ENCODE peak calls at places on chromosomes 11 and 22, in seven cellular contexts. F, N, U, H, V, T and D are unnamed samples.

GRCh38 chr11:846496-847098 is 3.9 kb downstream of the TSPAN4 start:
- DNase-seq in F (no peak), N (no peak), U (peak; percentile 86), H (no peak), V (no peak), T (no peak), D (no peak)

GRCh38 chr11:118216621-118217526 is 7.9 kb downstream of the JAML start:
- DNase-seq in F (no peak), N (no peak), U (no peak), H (no peak), V (no peak), T (no peak), D (no peak)

GRCh38 chr11:106398396-106399074 is 321.1 kb downstream of the AASDHPPT start:
- DNase-seq in F (no peak), N (no peak), U (peak; percentile 70), H (no peak), V (no peak), T (no peak), D (peak; percentile 14)

GRCh38 chr11:15800121-15800800 is 556.1 kb downstream of the SOX6 start:
- DNase-seq in F (no peak), N (no peak), U (peak; percentile 57), H (no peak), V (no peak), T (no peak), D (peak; percentile 19)

GRCh38 chr22:49212002-49212401 is 615.7 kb downstream of the BRD1 start:
- DNase-seq in F (no peak), N (no peak), U (no peak), H (no peak), V (no peak), T (no peak), D (no peak)

GRCh38 chr22:18091916-18092526 is 14.2 kb downstream of the PEX26 start:
- DNase-seq in F (no peak), N (no peak), U (peak; percentile 92), H (no peak), V (peak; percentile 62), T (no peak), D (peak; percentile 71)

GRCh38 chr11:114880458-114880857 is 202.1 kb downstream of the NXPE2 start:
- DNase-seq in F (no peak), N (no peak), U (no peak), H (no peak), V (no peak), T (no peak), D (no peak)

GRCh38 chr11:91243065-91243464 is 981.6 kb upstream of the FAT3 start:
- DNase-seq in F (no peak), N (no peak), U (no peak), H (no peak), V (no peak), T (no peak), D (no peak)

GRCh38 chr11:63834532-63835155 is 4.3 kb upstream of the MARK2 start:
- DNase-seq in F (no peak), N (no peak), U (no peak), H (no peak), V (no peak), T (no peak), D (no peak)

GRCh38 chr22:41798736-41799135 is 1.7 kb upstream of the CCDC134 start:
- DNase-seq in F (no peak), N (no peak), U (no peak), H (no peak), V (no peak), T (no peak), D (no peak)

GRCh38 chr11:65419773-65420481 is 2.7 kb upstream of the NEAT1 start:
- DNase-seq in F (peak; percentile 75), N (peak; percentile 46), U (peak; percentile 96), H (peak; percentile 77), V (peak; percentile 95), T (peak; percentile 79), D (peak; percentile 94)

GRCh38 chr11:10605941-10606381 is 37.5 kb upstream of the LYVE1 start:
- DNase-seq in F (no peak), N (no peak), U (peak; percentile 89), H (no peak), V (no peak), T (peak; percentile 55), D (peak; percentile 74)

GRCh38 chr11:121253951-121254350 is 38.6 kb upstream of the SC5D start:
- DNase-seq in F (no peak), N (no peak), U (no peak), H (no peak), V (no peak), T (no peak), D (no peak)

GRCh38 chr11:130133716-130134115 is 25.9 kb upstream of the ST14 start:
- DNase-seq in F (no peak), N (no peak), U (no peak), H (no peak), V (no peak), T (no peak), D (no peak)

GRCh38 chr22:23180893-23181762 is 819 bp downstream of the BCR start:
- DNase-seq in F (peak; percentile 43), N (peak; percentile 62), U (peak; percentile 43), H (no peak), V (peak; percentile 42), T (peak; percentile 47), D (no peak)

GRCh38 chr11:65280646-65281045 is 18.9 kb downstream of the POLA2 start:
- DNase-seq in F (no peak), N (no peak), U (no peak), H (no peak), V (no peak), T (no peak), D (no peak)

GRCh38 chr22:32348031-32348611 is 9.5 kb upstream of the RFPL3 start:
- DNase-seq in F (no peak), N (no peak), U (no peak), H (no peak), V (no peak), T (no peak), D (no peak)

GRCh38 chr22:50540352-50540751 is 5.3 kb upstream of the KLHDC7B start:
- DNase-seq in F (no peak), N (no peak), U (no peak), H (no peak), V (no peak), T (no peak), D (no peak)

GRCh38 chr11:117809236-117810055 is 12.4 kb upstream of the DSCAML1 start:
- DNase-seq in F (no peak), N (peak; percentile 90), U (peak; percentile 75), H (peak; percentile 63), V (no peak), T (peak; percentile 83), D (peak; percentile 91)

GRCh38 chr22:41613456-41613855 is 7.4 kb downstream of the DESI1 start:
- DNase-seq in F (no peak), N (no peak), U (no peak), H (no peak), V (no peak), T (no peak), D (no peak)

GRCh38 chr11:106101797-106102196 is 24.3 kb downstream of the AASDHPPT start:
- DNase-seq in F (no peak), N (no peak), U (peak; percentile 59), H (no peak), V (no peak), T (no peak), D (no peak)

GRCh38 chr11:10373340-10373739 is 68.5 kb downstream of the ADM start:
- DNase-seq in F (no peak), N (no peak), U (no peak), H (no peak), V (no peak), T (no peak), D (no peak)

GRCh38 chr11:66745356-66746235 is 16.6 kb upstream of the SPTBN2 start:
- DNase-seq in F (peak; percentile 81), N (no peak), U (peak; percentile 32), H (no peak), V (peak; percentile 75), T (peak; percentile 53), D (peak; percentile 66)

GRCh38 chr11:130448416-130449068 is at the start of gene ADAMTS15:
- DNase-seq in F (no peak), N (peak; percentile 81), U (peak; percentile 83), H (peak; percentile 51), V (peak; percentile 91), T (peak; percentile 95), D (peak; percentile 88)

GRCh38 chr11:59667812-59668187 is 1.0 kb downstream of the PATL1 start:
- DNase-seq in F (no peak), N (no peak), U (no peak), H (no peak), V (no peak), T (no peak), D (no peak)

GRCh38 chr22:45159652-45160462 is 3.9 kb upstream of the NUP50 start:
- DNase-seq in F (no peak), N (no peak), U (peak; percentile 27), H (no peak), V (no peak), T (peak; percentile 54), D (peak; percentile 44)

DNA sequence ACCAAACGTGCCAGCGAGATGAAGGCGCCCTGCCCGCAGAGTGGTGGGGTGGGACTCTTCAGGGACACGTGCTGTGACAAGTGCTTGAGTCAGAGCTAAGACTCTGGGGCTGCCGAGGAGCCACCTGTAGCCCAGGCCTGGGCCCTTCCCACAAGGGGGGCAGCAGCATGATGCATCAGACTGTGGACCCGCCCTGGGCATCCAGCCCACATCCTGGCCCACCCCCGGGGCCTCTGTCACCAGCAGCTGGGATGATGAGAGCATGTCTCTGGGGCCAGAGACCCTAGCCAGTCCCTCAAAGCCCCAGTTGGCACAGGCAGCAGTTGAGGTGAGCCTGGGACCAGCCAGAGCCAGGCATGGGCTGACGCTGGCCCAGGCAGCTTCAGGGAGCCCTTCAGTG is 41.5 kb downstream of the CDKN1C start:
- DNase-seq in F (no peak), N (no peak), U (no peak), H (peak; percentile 8), V (no peak), T (no peak), D (no peak)
- TF ChIP-seq EZH2phosphoT487 in F (no peak), N (no peak), U (no peak), H (no peak), V (no peak), T (no peak), D (no peak)

DNA sequence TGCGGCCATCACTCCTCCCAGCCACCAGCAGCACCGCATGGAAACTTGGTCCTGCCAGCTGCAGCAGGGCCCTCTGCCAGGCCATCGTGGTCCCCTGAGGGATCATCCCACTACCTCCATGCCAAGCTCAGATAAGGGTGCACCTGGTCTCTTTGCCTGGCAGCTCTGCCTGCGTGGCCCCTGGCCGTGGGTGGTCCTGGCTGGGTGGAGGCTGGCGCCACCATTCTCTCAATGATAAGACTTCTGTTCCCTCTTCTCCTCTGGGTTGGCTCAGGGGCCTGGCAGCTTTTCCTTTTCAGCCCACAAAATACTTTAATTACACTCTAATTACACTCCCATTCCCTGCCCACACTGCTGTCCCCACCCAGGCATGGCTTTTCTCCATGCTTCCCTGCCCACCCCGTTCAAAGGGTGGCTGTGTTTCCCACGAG is 26.8 kb upstream of the TSKU start:
- DNase-seq in F (no peak), N (peak; percentile 44), U (no peak), H (no peak), V (no peak), T (no peak), D (no peak)
- H3K4me3 ChIP-seq in F (no peak overlapping the region), N (no peak overlapping the region), U (no peak overlapping the region), H (no peak overlapping the region), V (no peak overlapping the region), T (no peak overlapping the region), D (no peak overlapping the region)

GRCh38 chr22:43802897-43803495 is 9.1 kb downstream of the EFCAB6 start:
- DNase-seq in F (no peak), N (no peak), U (no peak), H (no peak), V (no peak), T (no peak), D (no peak)
- TF ChIP-seq EZH2phosphoT487 in F (no peak), N (no peak), U (no peak), H (no peak), V (no peak), T (no peak), D (no peak)

GRCh38 chr11:75150879-75151278 is at the start of gene SLCO2B1:
- DNase-seq in F (no peak), N (no peak), U (no peak), H (no peak), V (no peak), T (no peak), D (peak; percentile 58)
- H3K4me3 ChIP-seq in F (no peak within 1 kb of the TSS), N (no peak within 1 kb of the TSS), U (no peak within 1 kb of the TSS), H (no peak within 1 kb of the TSS), V (no peak within 1 kb of the TSS), T (no peak within 1 kb of the TSS), D (peak within 1 kb of the TSS; percentile 1)